ENCODE peak calls at places on chromosomes 7 and 10, in ten cellular contexts. V, D, A, Y, Q, X, H, W, L and M are unnamed samples.

GRCh38 chr7:28853834-28854749 is 104.0 kb downstream of the TRIL start:
- DNase-seq in Y (no peak), W (peak), V (peak), X (peak), A (peak), D (peak), L (peak), Q (peak), H (peak), M (peak)

GRCh38 chr10:119304541-119304940 is 97.2 kb downstream of the GRK5 start:
- DNase-seq in L (no peak), A (no peak), Q (no peak), H (no peak), W (no peak), Y (no peak), X (peak), V (no peak), D (no peak), M (no peak)

GRCh38 chr10:75358835-75359421 is 42.6 kb downstream of the ZNF503 start:
- DNase-seq in W (no peak), V (no peak), H (no peak), L (no peak), D (no peak), Y (peak), Q (peak), X (no peak), A (no peak), M (peak)

GRCh38 chr7:101125989-101126650 is 784 bp upstream of the SERPINE1 start:
- DNase-seq in A (no peak), Y (no peak), Q (peak), H (no peak), D (peak), X (peak), L (peak), V (peak), W (peak), M (peak)

GRCh38 chr7:135467207-135467711 is 42.6 kb downstream of the CNOT4 start:
- DNase-seq in D (no peak), L (no peak), H (no peak), Q (peak), W (no peak), V (no peak), X (no peak), A (no peak), Y (no peak), M (no peak)

GRCh38 chr7:121872831-121873764 is at the start of gene PTPRZ1:
- DNase-seq in V (no peak), L (peak), H (peak), W (no peak), Q (peak), Y (no peak), A (peak), X (peak), D (peak), M (peak)

GRCh38 chr7:26681819-26682418 is 182.5 kb downstream of the SKAP2 start:
- DNase-seq in L (peak), A (no peak), Q (peak), V (no peak), D (no peak), Y (no peak), H (no peak), X (no peak), W (no peak), M (peak)

GRCh38 chr10:88989824-88990527 is 622 bp upstream of the FAS start:
- DNase-seq in L (no peak), V (peak), H (no peak), W (no peak), D (no peak), X (peak), Q (peak), Y (peak), A (no peak), M (peak)

GRCh38 chr7:23346316-23346715 is 47.2 kb downstream of the MALSU1 start:
- DNase-seq in H (no peak), D (no peak), Q (no peak), L (peak), V (no peak), W (no peak), X (no peak), Y (no peak), A (no peak), M (no peak)

GRCh38 chr7:120404042-120404441 is 131.1 kb downstream of the KCND2 start:
- DNase-seq in L (peak), H (no peak), Q (peak), W (no peak), D (no peak), V (no peak), X (no peak), A (no peak), Y (no peak), M (no peak)

GRCh38 chr10:101124933-101125332 is 6.2 kb upstream of the TLX1 start:
- DNase-seq in D (peak), V (no peak), W (no peak), Q (no peak), A (no peak), Y (no peak), L (no peak), X (peak), H (no peak), M (no peak)

GRCh38 chr7:118863961-118864360 is 639.5 kb downstream of the ANKRD7 start:
- DNase-seq in X (no peak), Q (no peak), D (no peak), H (no peak), A (no peak), L (no peak), V (no peak), W (no peak), Y (no peak), M (no peak)

GRCh38 chr7:135317676-135318326 is 84.2 kb downstream of the STRA8 start:
- DNase-seq in H (no peak), W (no peak), X (no peak), Q (peak), A (no peak), V (no peak), L (no peak), D (no peak), Y (no peak), M (peak)

GRCh38 chr7:27740449-27741086 is 606 bp downstream of the TAX1BP1 start:
- DNase-seq in Y (peak), X (peak), D (peak), A (peak), H (peak), W (peak), L (peak), V (peak), Q (peak), M (peak)

GRCh38 chr7:37270109-37270508 is 178.6 kb downstream of the ELMO1 start:
- DNase-seq in H (no peak), Q (no peak), X (no peak), Y (no peak), L (no peak), V (no peak), D (no peak), W (no peak), A (no peak), M (no peak)

GRCh38 chr10:15625261-15625660 is 94.5 kb downstream of the ITGA8 start:
- DNase-seq in W (no peak), D (no peak), Q (no peak), X (no peak), V (no peak), H (no peak), A (no peak), Y (no peak), L (no peak), M (no peak)

GRCh38 chr10:51244739-51245138 is 170.5 kb downstream of the PRKG1 start:
- DNase-seq in X (no peak), A (no peak), H (no peak), Q (no peak), D (no peak), Y (peak), W (no peak), V (no peak), L (no peak), M (peak)

GRCh38 chr7:27203964-27204594 is 4.2 kb upstream of the HOXA13 start:
- DNase-seq in D (no peak), A (no peak), W (no peak), V (no peak), X (no peak), L (no peak), Y (no peak), H (no peak), Q (no peak), M (no peak)

GRCh38 chr7:29328811-29329210 is 134.2 kb downstream of the CHN2 start:
- DNase-seq in W (no peak), V (no peak), Q (peak), L (no peak), D (no peak), A (no peak), H (no peak), X (no peak), Y (no peak), M (peak)

GRCh38 chr7:18715988-18716387 is 220.4 kb downstream of the HDAC9 start:
- DNase-seq in V (no peak), Q (no peak), A (no peak), X (no peak), W (no peak), L (no peak), D (no peak), H (no peak), Y (no peak), M (no peak)

GRCh38 chr7:47485640-47486435 is 96.1 kb downstream of the TNS3 start:
- DNase-seq in Y (no peak), D (no peak), W (no peak), A (no peak), V (no peak), H (no peak), Q (no peak), L (no peak), X (no peak), M (no peak)

GRCh38 chr7:140519007-140519399 is 39.7 kb upstream of the MKRN1 start:
- DNase-seq in Q (no peak), W (no peak), Y (no peak), D (no peak), V (peak), X (no peak), H (no peak), A (no peak), L (no peak), M (no peak)

GRCh38 chr7:47788083-47788482 is 160.2 kb downstream of the PKD1L1 start:
- DNase-seq in L (no peak), X (no peak), D (no peak), Y (no peak), H (no peak), W (no peak), Q (no peak), A (no peak), V (no peak), M (no peak)

GRCh38 chr7:79245623-79246249 is 207.7 kb downstream of the MAGI2 start:
- DNase-seq in X (no peak), V (no peak), H (no peak), Q (no peak), Y (no peak), L (no peak), D (no peak), W (no peak), A (no peak), M (peak)

GRCh38 chr10:121994429-121994881 is 5.5 kb downstream of the TACC2 start:
- DNase-seq in Q (no peak), Y (no peak), L (no peak), V (peak), W (peak), D (peak), X (peak), H (no peak), A (peak), M (peak)

GRCh38 chr10:79562135-79562756 is 2.0 kb upstream of the SFTPA2 start:
- DNase-seq in H (peak), L (peak), D (peak), X (peak), A (peak), Y (peak), Q (peak), W (peak), V (no peak), M (peak)

GRCh38 chr10:70145666-70146488 is 623 bp downstream of the TYSND1 start:
- DNase-seq in X (peak), Y (no peak), W (peak), Q (peak), L (peak), A (peak), V (peak), H (peak), D (peak), M (peak)

GRCh38 chr10:126387041-126387908 is 1.0 kb downstream of the ADAM12 start:
- DNase-seq in D (peak), V (peak), Y (no peak), A (peak), L (no peak), X (peak), W (peak), Q (peak), H (peak), M (peak)

GRCh38 chr7:26815452-26815851 is 48.9 kb downstream of the SKAP2 start:
- DNase-seq in V (no peak), Q (no peak), L (no peak), D (no peak), Y (no peak), W (no peak), H (no peak), X (no peak), A (no peak), M (no peak)

GRCh38 chr10:33198610-33199009 is 135.9 kb downstream of the NRP1 start:
- DNase-seq in X (no peak), V (no peak), D (no peak), L (no peak), W (no peak), H (no peak), Q (no peak), Y (no peak), A (no peak), M (no peak)

GRCh38 chr10:62437696-62438095 is 63.5 kb downstream of the ZNF365 start:
- DNase-seq in Q (peak), X (no peak), V (no peak), Y (no peak), H (peak), D (no peak), W (no peak), A (no peak), L (peak), M (peak)

GRCh38 chr10:93030409-93030808 is 30.2 kb upstream of the CYP26C1 start:
- DNase-seq in X (no peak), V (no peak), A (no peak), L (no peak), Q (peak), W (no peak), Y (peak), D (no peak), H (no peak), M (peak)

DNA sequence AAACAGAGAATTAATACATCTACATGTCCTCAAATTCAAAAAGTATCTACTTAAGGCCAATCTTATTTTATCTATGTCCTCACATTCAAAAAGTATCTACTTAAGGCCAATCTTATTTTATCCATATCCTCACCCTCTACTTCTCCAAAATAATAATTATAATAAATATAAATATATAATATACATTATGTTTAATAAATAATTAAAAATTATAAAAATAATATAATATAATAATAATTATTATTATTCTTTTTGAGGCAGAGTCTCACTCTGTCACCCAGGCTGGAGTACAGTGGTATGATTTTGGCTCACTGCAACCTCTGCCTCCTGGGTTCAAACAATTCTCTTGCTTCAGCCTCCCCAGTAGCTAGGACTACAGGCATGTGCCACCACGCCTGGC is 784.9 kb downstream of the DNAJB9 start:
- DNase-seq in V (no peak), L (no peak), Q (no peak), D (no peak), W (no peak), H (no peak), A (no peak), X (no peak), Y (no peak), M (no peak)
- TF ChIP-seq CTCF in V (no peak), L (no peak), Q (no peak), D (no peak), W (no peak), H (no peak), A (no peak), X (no peak), Y (no peak), M (no peak)

DNA sequence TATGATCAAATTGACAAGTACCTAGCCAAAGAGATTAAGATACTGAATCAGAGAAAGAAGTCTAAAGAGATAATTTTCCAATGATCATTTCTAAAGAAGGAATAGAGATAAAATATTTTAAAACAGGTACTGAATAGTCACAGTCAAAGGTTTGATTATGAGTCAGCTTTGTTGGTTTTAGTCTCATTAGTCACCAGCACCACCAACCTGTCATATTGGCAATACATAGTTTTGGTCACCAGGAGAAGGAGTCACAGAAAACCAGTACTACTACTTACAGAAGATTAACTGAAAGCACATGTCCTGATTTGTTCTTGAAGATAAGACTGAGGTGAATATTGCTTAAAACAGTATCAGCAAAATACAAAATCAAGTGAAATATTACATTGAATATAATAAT is 34.6 kb downstream of the ZEB1 start:
- DNase-seq in A (no peak), W (no peak), Q (peak), L (peak), H (no peak), V (no peak), D (no peak), Y (no peak), X (no peak), M (peak)
- TF ChIP-seq CTCF in A (no peak), W (peak), Q (peak), L (peak), H (peak), V (no peak), D (no peak), Y (no peak), X (peak), M (no peak)

GRCh38 chr7:157188091-157188665 is 49.5 kb downstream of the UBE3C start:
- DNase-seq in A (no peak), Q (no peak), Y (no peak), L (no peak), V (no peak), D (no peak), W (no peak), H (no peak), X (no peak), M (no peak)
- TF ChIP-seq CTCF in A (no peak), Q (no peak), Y (no peak), L (no peak), V (no peak), D (no peak), W (no peak), H (no peak), X (no peak), M (no peak)

GRCh38 chr7:123057926-123058325 is 62.4 kb upstream of the TAS2R16 start:
- DNase-seq in Y (no peak), W (no peak), V (no peak), D (no peak), A (no peak), L (no peak), H (no peak), Q (no peak), X (no peak), M (no peak)

GRCh38 chr7:123060446-123060845 is 64.9 kb upstream of the TAS2R16 start:
- DNase-seq in Q (no peak), L (no peak), W (no peak), X (no peak), H (no peak), V (no peak), Y (no peak), A (no peak), D (no peak), M (no peak)

GRCh38 chr7:123051916-123052315 is 56.4 kb upstream of the TAS2R16 start:
- DNase-seq in X (no peak), L (no peak), Y (no peak), Q (no peak), V (no peak), H (no peak), D (no peak), A (no peak), W (no peak), M (peak)

GRCh38 chr7:123054357-123055133 is 59.0 kb upstream of the TAS2R16 start:
- DNase-seq in Q (peak), W (peak), X (no peak), A (peak), V (no peak), Y (no peak), L (peak), D (no peak), H (no peak), M (peak)
- TF ChIP-seq CTCF in Q (no peak), W (peak), X (no peak), A (no peak), V (no peak), Y (no peak), L (no peak), D (no peak), H (no peak), M (peak)

DNA sequence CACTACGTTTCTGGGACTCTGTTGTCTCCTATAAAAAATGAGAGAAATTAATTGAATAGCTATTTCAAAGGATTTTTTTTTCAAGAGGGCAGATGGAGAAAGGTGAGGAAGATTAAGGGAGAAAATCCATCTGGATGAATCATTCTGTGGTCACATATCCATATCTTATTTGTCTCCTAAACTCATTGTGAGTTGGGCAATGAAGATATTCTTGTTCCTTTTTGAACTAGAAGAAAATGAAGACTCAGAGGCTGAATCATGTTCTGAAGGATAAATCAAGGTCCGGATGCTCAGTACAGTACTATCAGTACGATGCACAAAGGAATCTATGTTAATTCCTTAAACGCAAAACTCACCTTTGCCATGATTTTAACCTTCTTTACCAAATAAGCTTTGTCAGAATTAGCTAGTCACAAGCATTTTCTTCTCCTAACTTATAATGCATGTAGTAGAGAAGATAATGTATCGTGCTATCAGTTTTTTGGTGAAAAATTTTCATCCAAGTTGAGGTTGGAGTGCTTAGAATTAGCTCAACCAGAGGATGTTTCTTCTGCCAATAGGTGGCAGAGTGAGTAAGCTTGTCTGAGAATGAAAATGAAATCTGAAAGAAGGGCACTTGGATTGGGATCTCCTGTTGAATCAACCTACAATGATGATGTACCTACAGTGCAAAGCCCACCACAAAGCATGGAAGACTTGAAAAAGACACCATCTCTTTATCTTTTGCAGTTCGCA is 446.9 kb downstream of the KIF20B start:
- DNase-seq in A (no peak), V (no peak), W (no peak), D (no peak), Q (peak), L (peak), H (no peak), Y (no peak), X (no peak), M (peak)
- TF ChIP-seq CTCF in A (peak), V (no peak), W (peak), D (peak), Q (peak), L (peak), H (peak), Y (peak), X (no peak), M (peak)

DNA sequence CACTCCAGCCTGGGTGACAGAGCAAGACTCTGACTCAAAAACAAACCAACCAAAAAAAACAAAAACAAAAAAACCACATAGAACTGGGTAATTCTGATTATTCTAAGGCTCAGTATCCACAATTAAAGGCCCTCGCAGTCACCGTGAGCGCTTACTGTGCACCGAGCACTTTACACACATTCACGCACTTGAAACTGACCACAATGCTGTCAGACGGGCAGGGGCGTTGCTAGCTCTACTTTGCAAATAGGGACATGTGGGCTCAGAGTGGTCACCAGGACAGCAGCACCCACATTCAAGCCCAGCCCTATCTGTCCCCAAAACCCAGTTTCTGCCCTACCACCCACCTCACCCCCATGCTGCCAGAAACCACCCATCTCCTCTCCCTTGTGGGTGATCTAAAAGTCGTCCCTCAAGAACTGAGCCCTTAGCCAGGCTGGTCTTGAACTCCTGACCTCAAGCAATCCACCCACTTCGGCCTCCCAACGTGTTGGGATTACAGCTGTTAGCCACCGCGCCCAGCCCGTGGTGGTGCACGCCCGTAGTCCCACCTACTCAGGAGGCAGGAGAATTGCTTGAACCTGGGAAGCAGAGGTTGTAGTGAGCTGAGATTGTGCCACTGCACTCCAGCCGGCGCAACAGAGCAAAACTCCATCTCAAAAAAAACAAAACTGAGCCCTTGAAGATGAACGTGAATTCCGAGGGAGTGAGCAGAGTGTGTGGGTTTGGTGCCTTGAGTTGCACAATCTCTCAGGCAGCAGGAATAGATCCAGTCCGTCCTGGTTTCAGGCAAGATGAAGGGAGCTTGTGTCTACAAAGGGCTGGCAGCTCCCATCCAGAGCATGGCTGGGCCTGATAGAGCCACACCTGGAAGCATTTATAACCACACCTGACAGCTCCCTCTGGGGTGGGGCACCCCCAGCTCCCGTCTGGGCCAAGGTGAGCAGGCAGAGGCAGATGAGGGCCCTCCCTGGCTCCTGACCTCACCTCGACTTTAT is 5.4 kb upstream of the HSPB1 start:
- DNase-seq in Q (peak), A (no peak), H (no peak), Y (peak), V (peak), X (no peak), L (no peak), W (no peak), D (peak), M (peak)
- TF ChIP-seq CTCF in Q (no peak), A (no peak), H (no peak), Y (no peak), V (no peak), X (no peak), L (no peak), W (no peak), D (no peak), M (peak)